ENCODE peak calls at places on chromosomes 1 and 21, in four cellular contexts. W, L, Q and J are unnamed samples.
A peak's percentile ranks its signal among the peaks of the same experiment; 100 is the strongest.

GRCh38 chr1:164796916-164797315 is 237.9 kb downstream of the PBX1 start:
- DNase-seq in W (no peak), L (no peak), Q (no peak), J (no peak)

GRCh38 chr1:209375097-209375496 is 208.4 kb upstream of the CAMK1G start:
- DNase-seq in W (no peak), L (no peak), Q (no peak), J (no peak)

GRCh38 chr1:21149862-21150432 is 26.8 kb downstream of the EIF4G3 start:
- DNase-seq in W (no peak), L (no peak), Q (no peak), J (no peak)

GRCh38 chr1:167095368-167095767 is 1.5 kb downstream of the STYXL2 start:
- DNase-seq in W (no peak), L (no peak), Q (no peak), J (no peak)

GRCh38 chr1:49229555-49229954 is 452.9 kb upstream of the BEND5 start:
- DNase-seq in W (no peak), L (no peak), Q (no peak), J (no peak)

GRCh38 chr1:17881761-17882160 is 126.6 kb downstream of the ACTL8 start:
- DNase-seq in W (no peak), L (no peak), Q (no peak), J (no peak)

GRCh38 chr1:201311356-201312011 is 28.2 kb downstream of the PKP1 start:
- DNase-seq in W (no peak), L (no peak), Q (no peak), J (no peak)

GRCh38 chr1:101025283-101025679 is 303 bp downstream of the DPH5 start:
- DNase-seq in W (no peak), L (no peak), Q (peak; percentile 18), J (no peak)

GRCh38 chr21:39011911-39012310 is 171.3 kb downstream of the PSMG1 start:
- DNase-seq in W (no peak), L (no peak), Q (no peak), J (no peak)

GRCh38 chr1:183218039-183218618 is 32.1 kb downstream of the LAMC2 start:
- DNase-seq in W (no peak), L (no peak), Q (no peak), J (no peak)

GRCh38 chr1:94463765-94464330 is 45.7 kb downstream of the ABCD3 start:
- DNase-seq in W (no peak), L (no peak), Q (no peak), J (no peak)

GRCh38 chr1:232421143-232421796 is 208.7 kb downstream of the SIPA1L2 start:
- DNase-seq in W (no peak), L (no peak), Q (no peak), J (no peak)